ENCODE peak calls at places on chromosome 14, in four cellular contexts. N is left ventricle myocardium inferior, G is GM06990, Q is IMR-90. D is an unnamed sample.

GRCh38 chr14:24705840-24706239 is 71.8 kb upstream of the GZMB start:
- DNase-seq in Q (no peak), N (no peak), G (peak), D (no peak)

GRCh38 chr14:94044476-94045091 is 18.4 kb downstream of the OTUB2 start:
- DNase-seq in G (no peak), N (no peak), Q (no peak), D (no peak)

GRCh38 chr14:33229269-33229924 is 290.7 kb downstream of the NPAS3 start:
- DNase-seq in Q (no peak), N (no peak), G (no peak), D (no peak)

GRCh38 chr14:60658909-60659585 is 9.8 kb upstream of the SIX1 start:
- DNase-seq in G (no peak), N (no peak), Q (peak), D (no peak)

GRCh38 chr14:52833891-52834290 is 42.5 kb upstream of the GNPNAT1 start:
- DNase-seq in G (no peak), Q (no peak), N (no peak), D (no peak)

GRCh38 chr14:24556756-24557155 is 19.3 kb downstream of the CTSG start:
- DNase-seq in G (no peak), Q (peak), N (no peak), D (no peak)

GRCh38 chr14:96940009-96940408 is 142.8 kb downstream of the VRK1 start:
- DNase-seq in G (no peak), N (no peak), Q (no peak), D (no peak)

GRCh38 chr14:101839236-101839635 is 77.7 kb downstream of the PPP2R5C start:
- DNase-seq in Q (no peak), G (peak), N (no peak), D (no peak)

GRCh38 chr14:104724407-104724980 is 465 bp downstream of the ADSS1 start:
- DNase-seq in G (no peak), Q (no peak), N (peak), D (no peak)

GRCh38 chr14:54000341-54000811 is 43.8 kb upstream of the BMP4 start:
- DNase-seq in G (no peak), Q (peak), N (no peak), D (no peak)

GRCh38 chr14:77124345-77125274 is 17.0 kb downstream of the ZDHHC22 start:
- DNase-seq in N (peak), G (peak), Q (peak), D (peak)

GRCh38 chr14:33992274-33993050 is 41.6 kb upstream of the EGLN3 start:
- DNase-seq in Q (no peak), N (no peak), G (no peak), D (no peak)

GRCh38 chr14:79080040-79080439 is 909.9 kb downstream of the NRXN3 start:
- DNase-seq in Q (no peak), N (no peak), G (no peak), D (no peak)

GRCh38 chr14:85079842-85080741 is 449.9 kb upstream of the FLRT2 start:
- DNase-seq in G (no peak), N (no peak), Q (no peak), D (no peak)

GRCh38 chr14:92751819-92752218 is 3.4 kb upstream of the LGMN start:
- DNase-seq in N (no peak), G (no peak), Q (no peak), D (no peak)

GRCh38 chr14:80477388-80478160 is 266.3 kb upstream of the DIO2 start:
- DNase-seq in N (no peak), G (no peak), Q (peak), D (no peak)
- H3K4me3 ChIP-seq in N (no peak), G (no peak), Q (no peak), D (no peak)

DNA sequence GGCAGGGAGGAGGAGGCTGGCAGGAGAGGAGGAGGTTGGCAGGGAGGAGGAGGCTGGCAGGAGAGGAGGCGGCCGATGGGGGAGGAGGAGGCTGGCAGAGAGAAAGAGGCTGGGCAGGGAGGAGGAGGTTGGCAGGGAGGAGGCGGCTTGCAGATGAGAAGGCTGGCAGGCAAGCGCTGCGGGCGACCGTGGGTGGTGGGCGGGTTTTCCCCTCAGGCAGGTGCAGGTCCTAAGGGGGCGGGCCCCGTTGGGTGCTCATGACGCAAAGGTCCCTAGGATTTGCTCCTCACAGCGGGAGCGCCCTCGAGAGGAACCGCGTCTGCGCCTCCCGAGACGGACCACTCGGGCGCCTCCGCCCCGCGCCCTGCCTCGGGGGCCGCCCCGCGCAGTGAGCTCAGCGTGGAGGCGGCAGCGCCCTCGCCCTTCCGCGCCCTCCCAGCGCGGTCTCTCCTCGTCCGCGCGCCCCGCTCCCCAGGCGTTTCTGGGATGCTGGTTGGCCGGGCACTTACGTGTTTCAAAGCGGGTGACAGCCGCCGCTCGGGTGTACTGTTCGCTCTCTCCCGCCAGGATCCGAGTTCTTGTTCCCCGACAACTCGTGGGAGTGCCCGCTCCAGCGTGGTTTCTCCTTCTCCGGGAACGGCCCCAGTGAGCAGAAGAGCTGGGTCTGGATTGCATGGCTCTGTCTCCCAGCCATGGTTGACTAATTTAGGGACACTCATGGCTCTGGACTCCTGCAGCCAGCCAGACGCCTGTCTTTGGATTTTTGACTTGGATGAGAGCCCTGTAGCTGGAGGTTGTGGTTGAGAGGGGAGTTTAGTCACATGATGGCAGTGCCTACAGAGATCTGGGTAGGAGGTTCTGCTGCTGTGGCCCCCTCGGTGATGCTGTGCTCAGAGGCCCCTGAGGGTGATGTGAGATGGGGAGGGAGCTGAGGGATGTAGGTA is 64.1 kb upstream of the PPP4R3A start:
- DNase-seq in G (peak), Q (peak), N (peak), D (peak)
- H3K4me3 ChIP-seq in G (peak), Q (peak), N (peak), D (peak)

DNA sequence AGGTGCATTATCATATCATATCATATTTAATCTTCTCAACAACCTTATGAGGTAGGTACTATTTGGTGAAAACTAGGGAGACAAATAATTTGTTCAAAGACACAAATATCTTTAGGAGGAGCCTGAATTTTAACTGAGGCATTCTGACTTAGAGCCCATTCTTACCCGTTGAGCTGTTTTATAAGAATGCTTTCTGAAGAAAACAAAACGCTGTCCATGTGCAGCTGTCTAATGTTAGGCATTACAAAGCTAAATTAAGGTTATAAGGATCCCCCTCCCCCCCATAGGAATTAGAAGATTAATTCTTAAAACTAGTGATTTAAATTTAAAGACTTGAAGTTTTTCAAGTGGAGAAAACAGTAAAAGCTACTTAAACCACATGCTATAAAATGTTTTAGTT is 6.4 kb downstream of the KTN1 start:
- DNase-seq in N (no peak), G (no peak), Q (peak), D (no peak)
- H3K4me3 ChIP-seq in N (no peak), G (no peak), Q (no peak), D (no peak)

GRCh38 chr14:81125536-81125935 is 95.2 kb downstream of the GTF2A1 start:
- DNase-seq in Q (no peak), G (peak), N (no peak), D (no peak)
- H3K4me3 ChIP-seq in Q (no peak), G (no peak), N (no peak), D (no peak)

DNA sequence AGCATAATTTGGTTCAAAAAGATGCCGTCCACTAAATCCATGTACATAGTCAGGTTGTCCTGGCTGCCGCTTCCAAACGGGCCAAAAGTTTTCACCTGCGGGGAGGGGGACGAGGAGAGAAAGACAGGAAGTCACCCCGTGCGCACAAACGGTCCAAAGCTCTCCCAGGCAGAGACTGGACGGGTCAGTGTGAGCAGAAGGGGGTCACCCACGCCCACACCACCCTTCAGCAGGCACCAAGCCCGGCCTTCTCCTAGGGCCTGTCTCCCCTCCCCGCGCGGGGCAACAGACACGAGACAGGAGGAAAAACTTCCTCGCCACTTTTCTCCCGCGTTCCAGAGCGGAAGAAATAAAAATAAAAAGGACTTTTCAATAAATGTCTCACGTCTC is 881 bp downstream of the CCDC88C start:
- DNase-seq in Q (no peak), G (peak), N (no peak), D (peak)
- H3K4me3 ChIP-seq in Q (no peak), G (peak), N (peak), D (peak)